ENCODE peak calls at places on chromosomes 6 and 20, in six cellular contexts. E is activated effector memory CD4-positive, alpha-beta T cell treated with Interleukin-2 at 50 U/mL for 16 hours; O is head of caudate nucleus; L is lower lobe of right lung; P is endodermal cell; R is mammary epithelial cell. Y is an unnamed sample.

GRCh38 chr20:41738584-41739193 is 120.5 kb upstream of the CHD6 start:
- DNase-seq in O (peak; percentile 75), P (peak; percentile 86), L (peak; percentile 51), R (peak; percentile 11), E (no peak), Y (peak; percentile 44)

GRCh38 chr6:25302677-25303128 is 23.5 kb downstream of the CARMIL1 start:
- DNase-seq in E (no peak), P (no peak), O (no peak), L (no peak), R (peak; percentile 50), Y (no peak)

GRCh38 chr6:1385129-1386042 is 4.0 kb upstream of the FOXF2 start:
- DNase-seq in P (peak; percentile 77), R (no peak), L (no peak), E (no peak), O (no peak), Y (no peak)

GRCh38 chr6:150347845-150348244 is 21.0 kb upstream of the IYD start:
- DNase-seq in O (no peak), E (no peak), P (no peak), L (no peak), R (no peak), Y (no peak)

GRCh38 chr20:34951652-34952051 is 4.0 kb downstream of the GSS start:
- DNase-seq in E (no peak), O (no peak), P (no peak), L (no peak), R (no peak), Y (no peak)

GRCh38 chr6:116066789-116067188 is 6.1 kb upstream of the FRK start:
- DNase-seq in O (no peak), L (no peak), P (no peak), R (no peak), E (no peak), Y (no peak)

GRCh38 chr6:3381233-3382065 is 75.4 kb downstream of the SLC22A23 start:
- DNase-seq in E (no peak), O (peak; percentile 85), P (no peak), L (no peak), R (no peak), Y (peak; percentile 48)

GRCh38 chr6:48474764-48475674 is 364.0 kb upstream of the PTCHD4 start:
- DNase-seq in P (no peak), E (no peak), O (no peak), R (peak; percentile 67), L (no peak), Y (peak; percentile 18)

GRCh38 chr6:102114402-102114801 is 720.9 kb downstream of the GRIK2 start:
- DNase-seq in L (no peak), E (no peak), P (peak; percentile 61), O (no peak), R (peak; percentile 3), Y (no peak)

GRCh38 chr6:98905759-98906158 is 42.0 kb downstream of the FBXL4 start:
- DNase-seq in R (no peak), E (no peak), L (no peak), O (no peak), P (no peak), Y (no peak)

GRCh38 chr20:62642666-62643520 is 590 bp downstream of the SLCO4A1 start:
- DNase-seq in R (peak; percentile 45), L (no peak), O (peak; percentile 72), E (peak; percentile 52), P (peak; percentile 79), Y (no peak)

GRCh38 chr6:44120692-44121443 is 6.4 kb downstream of the MRPL14 start:
- DNase-seq in R (no peak), P (peak; percentile 59), O (no peak), L (no peak), E (no peak), Y (no peak)

Y was measured in left cardiac atrium.